ENCODE peak calls at places on chromosomes 11 and 22, in ten cellular contexts. O, Y, X, Q, T, Z, N, P, E and R are unnamed samples.
A peak's percentile ranks its signal among the peaks of the same experiment; 100 is the strongest.

GRCh38 chr22:43400449-43400848 is 11.4 kb upstream of the MPPED1 start:
- ATAC-seq in O (no peak), Y (no peak), X (no peak), Q (no peak), T (no peak), Z (no peak), N (no peak), P (no peak), E (peak; percentile 12), R (no peak)

GRCh38 chr22:48558606-48559402 is 1268.9 kb downstream of the BRD1 start:
- ATAC-seq in O (no peak), Y (no peak), X (no peak), Q (no peak), T (no peak), Z (no peak), N (no peak), P (no peak), E (no peak), R (no peak)

GRCh38 chr11:126284829-126285228 is 1.9 kb downstream of the TIRAP start:
- ATAC-seq in O (peak; percentile 22), Y (no peak), X (peak; percentile 52), Q (no peak), T (peak; percentile 32), Z (peak; percentile 57), N (peak; percentile 73), P (peak; percentile 54), E (peak; percentile 7), R (no peak)

GRCh38 chr11:62001450-62002178 is 34.2 kb upstream of the FTH1 start:
- ATAC-seq in O (no peak), Y (no peak), X (no peak), Q (peak; percentile 45), T (no peak), Z (no peak), N (no peak), P (no peak), E (peak; percentile 91), R (no peak)

GRCh38 chr11:83162377-83162776 is 5.4 kb downstream of the PCF11 start:
- ATAC-seq in O (peak; percentile 62), Y (no peak), X (peak; percentile 62), Q (no peak), T (peak; percentile 41), Z (peak; percentile 48), N (peak; percentile 54), P (peak; percentile 60), E (no peak), R (no peak)

GRCh38 chr11:114044042-114044871 is 15.3 kb upstream of the ZBTB16 start:
- ATAC-seq in O (peak; percentile 60), Y (no peak), X (peak; percentile 90), Q (peak; percentile 66), T (no peak), Z (peak; percentile 27), N (peak; percentile 86), P (peak; percentile 20), E (peak; percentile 34), R (peak; percentile 40)

GRCh38 chr11:73281201-73281741 is 9.1 kb downstream of the P2RY6 start:
- ATAC-seq in O (no peak), Y (no peak), X (no peak), Q (peak; percentile 69), T (no peak), Z (no peak), N (no peak), P (no peak), E (peak; percentile 24), R (peak; percentile 61)

GRCh38 chr11:122938557-122938956 is 43.1 kb downstream of the BSX start:
- ATAC-seq in O (peak; percentile 51), Y (no peak), X (no peak), Q (no peak), T (no peak), Z (peak; percentile 42), N (no peak), P (no peak), E (no peak), R (no peak)

GRCh38 chr22:23034621-23035556 is 35.4 kb upstream of the GNAZ start:
- ATAC-seq in O (no peak), Y (no peak), X (no peak), Q (no peak), T (peak; percentile 53), Z (no peak), N (no peak), P (no peak), E (no peak), R (no peak)

GRCh38 chr22:30226192-30226832 is 20.2 kb downstream of the LIF start:
- ATAC-seq in O (no peak), Y (no peak), X (no peak), Q (no peak), T (no peak), Z (no peak), N (no peak), P (no peak), E (no peak), R (no peak)

GRCh38 chr22:41334951-41335635 is 33.8 kb downstream of the ZC3H7B start:
- ATAC-seq in O (no peak), Y (no peak), X (no peak), Q (peak; percentile 58), T (no peak), Z (no peak), N (no peak), P (no peak), E (no peak), R (no peak)

GRCh38 chr11:67439321-67440228 is 2.1 kb upstream of the PTPRCAP start:
- ATAC-seq in O (no peak), Y (no peak), X (no peak), Q (peak; percentile 3), T (no peak), Z (no peak), N (peak; percentile 22), P (no peak), E (peak; percentile 5), R (no peak)

GRCh38 chr11:17331669-17332068 is 19.9 kb upstream of the NCR3LG1 start:
- ATAC-seq in O (no peak), Y (no peak), X (no peak), Q (no peak), T (no peak), Z (no peak), N (no peak), P (no peak), E (no peak), R (no peak)

GRCh38 chr22:40668611-40669390 is 10.5 kb upstream of the MCHR1 start:
- ATAC-seq in O (peak; percentile 84), Y (no peak), X (no peak), Q (peak; percentile 36), T (no peak), Z (peak; percentile 87), N (peak; percentile 92), P (peak; percentile 89), E (peak; percentile 67), R (no peak)

GRCh38 chr11:44857490-44857889 is 93.2 kb downstream of the TP53I11 start:
- ATAC-seq in O (no peak), Y (no peak), X (no peak), Q (no peak), T (no peak), Z (no peak), N (no peak), P (no peak), E (no peak), R (peak; percentile 39)

GRCh38 chr22:50299724-50300619 is 7.5 kb downstream of the PLXNB2 start:
- ATAC-seq in O (no peak), Y (no peak), X (no peak), Q (no peak), T (no peak), Z (no peak), N (no peak), P (peak; percentile 30), E (peak; percentile 52), R (no peak)

GRCh38 chr11:64620286-64620962 is 29.4 kb downstream of the SLC22A12 start:
- ATAC-seq in O (no peak), Y (no peak), X (no peak), Q (no peak), T (no peak), Z (no peak), N (no peak), P (no peak), E (peak; percentile 83), R (peak; percentile 52)

GRCh38 chr11:63882555-63883242 is 34.3 kb downstream of the RCOR2 start:
- ATAC-seq in O (no peak), Y (no peak), X (peak; percentile 63), Q (peak; percentile 89), T (peak; percentile 77), Z (peak; percentile 41), N (no peak), P (peak; percentile 45), E (peak; percentile 44), R (peak; percentile 50)

GRCh38 chr11:86066606-86067229 is 2.2 kb downstream of the PICALM start:
- ATAC-seq in O (no peak), Y (no peak), X (no peak), Q (no peak), T (no peak), Z (no peak), N (no peak), P (no peak), E (no peak), R (no peak)

GRCh38 chr11:10303558-10304363 is 1.1 kb upstream of the ADM start:
- ATAC-seq in O (no peak), Y (no peak), X (no peak), Q (peak; percentile 2), T (peak; percentile 15), Z (no peak), N (peak; percentile 1), P (no peak), E (peak; percentile 5), R (no peak)

GRCh38 chr11:67050139-67050538 is 6.5 kb upstream of the RHOD start:
- ATAC-seq in O (no peak), Y (no peak), X (no peak), Q (no peak), T (no peak), Z (no peak), N (no peak), P (no peak), E (no peak), R (no peak)